ENCODE peak calls at places on chromosomes 5 and 9, in five cellular contexts. One of them, this sample, is unnamed.

GRCh38 chr9:137416006-137416562 is 6.9 kb downstream of the EXD3 start:
- DNase-seq in stimulated activated naive CD4-positive, alpha-beta T cell: no peak
- DNase-seq in CD8-positive, alpha-beta memory T cell: no peak
- DNase-seq in AG09319: no peak
- DNase-seq in RWPE1: no peak
- DNase-seq in this sample: peak; percentile 32

GRCh38 chr5:136073714-136074113 is 44.9 kb downstream of the TGFBI start:
- DNase-seq in stimulated activated naive CD4-positive, alpha-beta T cell: no peak
- DNase-seq in RWPE1: no peak
- DNase-seq in AG09319: no peak
- DNase-seq in CD8-positive, alpha-beta memory T cell: no peak
- DNase-seq in this sample: no peak

GRCh38 chr9:100933656-100934055 is 94.9 kb upstream of the PLPPR1 start:
- DNase-seq in RWPE1: no peak
- DNase-seq in AG09319: no peak
- DNase-seq in stimulated activated naive CD4-positive, alpha-beta T cell: no peak
- DNase-seq in CD8-positive, alpha-beta memory T cell: no peak
- DNase-seq in this sample: no peak

GRCh38 chr9:2017459-2018161 is 2.5 kb downstream of the SMARCA2 start:
- DNase-seq in CD8-positive, alpha-beta memory T cell: peak; percentile 76
- DNase-seq in AG09319: peak; percentile 58
- DNase-seq in RWPE1: peak; percentile 30
- DNase-seq in stimulated activated naive CD4-positive, alpha-beta T cell: peak; percentile 71
- DNase-seq in this sample: peak; percentile 88

GRCh38 chr5:137737349-137738256 is 1.7 kb upstream of the KLHL3 start:
- DNase-seq in stimulated activated naive CD4-positive, alpha-beta T cell: peak; percentile 12
- DNase-seq in RWPE1: no peak
- DNase-seq in CD8-positive, alpha-beta memory T cell: no peak
- DNase-seq in AG09319: no peak
- DNase-seq in this sample: peak; percentile 50

GRCh38 chr9:124863371-124863831 is 1.5 kb downstream of the ARPC5L start:
- DNase-seq in stimulated activated naive CD4-positive, alpha-beta T cell: no peak
- DNase-seq in AG09319: no peak
- DNase-seq in CD8-positive, alpha-beta memory T cell: no peak
- DNase-seq in RWPE1: peak; percentile 94
- DNase-seq in this sample: no peak

GRCh38 chr5:154513669-154514084 is 35.6 kb upstream of the HAND1 start:
- DNase-seq in stimulated activated naive CD4-positive, alpha-beta T cell: no peak
- DNase-seq in AG09319: no peak
- DNase-seq in CD8-positive, alpha-beta memory T cell: no peak
- DNase-seq in RWPE1: no peak
- DNase-seq in this sample: no peak

GRCh38 chr9:78905387-78905786 is 608.5 kb downstream of the PSAT1 start:
- DNase-seq in CD8-positive, alpha-beta memory T cell: no peak
- DNase-seq in stimulated activated naive CD4-positive, alpha-beta T cell: no peak
- DNase-seq in AG09319: no peak
- DNase-seq in RWPE1: no peak
- DNase-seq in this sample: no peak

GRCh38 chr9:87713278-87713989 is 12.5 kb upstream of the CTSL start:
- DNase-seq in stimulated activated naive CD4-positive, alpha-beta T cell: no peak
- DNase-seq in AG09319: peak; percentile 90
- DNase-seq in CD8-positive, alpha-beta memory T cell: no peak
- DNase-seq in RWPE1: peak; percentile 84
- DNase-seq in this sample: peak; percentile 88

GRCh38 chr5:171498166-171498565 is 78.7 kb downstream of the FGF18 start:
- DNase-seq in CD8-positive, alpha-beta memory T cell: no peak
- DNase-seq in stimulated activated naive CD4-positive, alpha-beta T cell: no peak
- DNase-seq in RWPE1: no peak
- DNase-seq in AG09319: no peak
- DNase-seq in this sample: no peak

GRCh38 chr9:129142115-129142514 is 30.9 kb downstream of the PTPA start:
- DNase-seq in CD8-positive, alpha-beta memory T cell: no peak
- DNase-seq in stimulated activated naive CD4-positive, alpha-beta T cell: no peak
- DNase-seq in RWPE1: no peak
- DNase-seq in AG09319: no peak
- DNase-seq in this sample: no peak

GRCh38 chr5:168724227-168724626 is 145.1 kb upstream of the PANK3 start:
- DNase-seq in stimulated activated naive CD4-positive, alpha-beta T cell: no peak
- DNase-seq in AG09319: no peak
- DNase-seq in RWPE1: no peak
- DNase-seq in CD8-positive, alpha-beta memory T cell: no peak
- DNase-seq in this sample: no peak

GRCh38 chr9:111975709-111976108 is 79.1 kb downstream of the UGCG start:
- DNase-seq in RWPE1: no peak
- DNase-seq in AG09319: no peak
- DNase-seq in stimulated activated naive CD4-positive, alpha-beta T cell: peak; percentile 3
- DNase-seq in CD8-positive, alpha-beta memory T cell: no peak
- DNase-seq in this sample: peak; percentile 46

GRCh38 chr9:114316605-114317230 is 6.2 kb upstream of the ORM1 start:
- DNase-seq in AG09319: no peak
- DNase-seq in RWPE1: no peak
- DNase-seq in stimulated activated naive CD4-positive, alpha-beta T cell: no peak
- DNase-seq in CD8-positive, alpha-beta memory T cell: no peak
- DNase-seq in this sample: no peak

GRCh38 chr9:86353591-86354047 is 591 bp downstream of the TUT7 start:
- DNase-seq in AG09319: no peak
- DNase-seq in RWPE1: peak; percentile 64
- DNase-seq in stimulated activated naive CD4-positive, alpha-beta T cell: no peak
- DNase-seq in CD8-positive, alpha-beta memory T cell: no peak
- DNase-seq in this sample: peak; percentile 39

GRCh38 chr5:145976431-145977155 is 40.2 kb downstream of the SH3RF2 start:
- DNase-seq in AG09319: no peak
- DNase-seq in stimulated activated naive CD4-positive, alpha-beta T cell: no peak
- DNase-seq in CD8-positive, alpha-beta memory T cell: no peak
- DNase-seq in RWPE1: no peak
- DNase-seq in this sample: no peak

GRCh38 chr9:137605146-137606004 is at the start of gene ARRDC1:
- DNase-seq in RWPE1: peak; percentile 98
- DNase-seq in AG09319: peak; percentile 80
- DNase-seq in stimulated activated naive CD4-positive, alpha-beta T cell: peak; percentile 98
- DNase-seq in CD8-positive, alpha-beta memory T cell: peak; percentile 86
- DNase-seq in this sample: peak; percentile 95

GRCh38 chr5:147510885-147511284 is 1.0 kb upstream of the DPYSL3 start:
- DNase-seq in stimulated activated naive CD4-positive, alpha-beta T cell: no peak
- DNase-seq in RWPE1: no peak
- DNase-seq in CD8-positive, alpha-beta memory T cell: no peak
- DNase-seq in AG09319: no peak
- DNase-seq in this sample: no peak

GRCh38 chr5:92444888-92445287 is 1061.8 kb upstream of the ARRDC3 start:
- DNase-seq in AG09319: no peak
- DNase-seq in stimulated activated naive CD4-positive, alpha-beta T cell: no peak
- DNase-seq in RWPE1: no peak
- DNase-seq in CD8-positive, alpha-beta memory T cell: no peak
- DNase-seq in this sample: no peak

GRCh38 chr9:16003785-16004184 is 450.9 kb downstream of the CCDC171 start:
- DNase-seq in AG09319: no peak
- DNase-seq in RWPE1: no peak
- DNase-seq in stimulated activated naive CD4-positive, alpha-beta T cell: no peak
- DNase-seq in CD8-positive, alpha-beta memory T cell: no peak
- DNase-seq in this sample: no peak

GRCh38 chr5:83548556-83548955 is 77.0 kb downstream of the VCAN start:
- DNase-seq in RWPE1: no peak
- DNase-seq in AG09319: no peak
- DNase-seq in stimulated activated naive CD4-positive, alpha-beta T cell: no peak
- DNase-seq in CD8-positive, alpha-beta memory T cell: no peak
- DNase-seq in this sample: no peak

GRCh38 chr9:119391878-119392277 is 22.6 kb upstream of the BRINP1 start:
- DNase-seq in stimulated activated naive CD4-positive, alpha-beta T cell: no peak
- DNase-seq in RWPE1: no peak
- DNase-seq in AG09319: no peak
- DNase-seq in CD8-positive, alpha-beta memory T cell: no peak
- DNase-seq in this sample: no peak

GRCh38 chr9:132068604-132069003 is 11.1 kb downstream of the MED27 start:
- DNase-seq in AG09319: no peak
- DNase-seq in RWPE1: no peak
- DNase-seq in stimulated activated naive CD4-positive, alpha-beta T cell: no peak
- DNase-seq in CD8-positive, alpha-beta memory T cell: no peak
- DNase-seq in this sample: no peak

GRCh38 chr5:60274704-60275103 is 381.2 kb upstream of the PDE4D start:
- DNase-seq in AG09319: no peak
- DNase-seq in RWPE1: no peak
- DNase-seq in stimulated activated naive CD4-positive, alpha-beta T cell: no peak
- DNase-seq in CD8-positive, alpha-beta memory T cell: no peak
- DNase-seq in this sample: no peak

GRCh38 chr9:137218754-137219271 is 3.2 kb downstream of the RNF208 start:
- DNase-seq in CD8-positive, alpha-beta memory T cell: no peak
- DNase-seq in RWPE1: no peak
- DNase-seq in AG09319: no peak
- DNase-seq in stimulated activated naive CD4-positive, alpha-beta T cell: no peak
- DNase-seq in this sample: no peak

GRCh38 chr9:90815183-90815943 is 13.7 kb downstream of the SYK start:
- DNase-seq in stimulated activated naive CD4-positive, alpha-beta T cell: no peak
- DNase-seq in AG09319: no peak
- DNase-seq in RWPE1: no peak
- DNase-seq in CD8-positive, alpha-beta memory T cell: no peak
- DNase-seq in this sample: peak; percentile 64

GRCh38 chr9:83280790-83281189 is 217.8 kb upstream of the RASEF start:
- DNase-seq in RWPE1: no peak
- DNase-seq in stimulated activated naive CD4-positive, alpha-beta T cell: no peak
- DNase-seq in CD8-positive, alpha-beta memory T cell: no peak
- DNase-seq in AG09319: no peak
- DNase-seq in this sample: no peak

GRCh38 chr9:76761448-76761847 is 2.8 kb upstream of the PCA3 start:
- DNase-seq in CD8-positive, alpha-beta memory T cell: no peak
- DNase-seq in stimulated activated naive CD4-positive, alpha-beta T cell: no peak
- DNase-seq in AG09319: no peak
- DNase-seq in RWPE1: peak; percentile 15
- DNase-seq in this sample: no peak

GRCh38 chr5:175847503-175847902 is 23.9 kb upstream of the CPLX2 start:
- DNase-seq in stimulated activated naive CD4-positive, alpha-beta T cell: no peak
- DNase-seq in AG09319: no peak
- DNase-seq in CD8-positive, alpha-beta memory T cell: no peak
- DNase-seq in RWPE1: no peak
- DNase-seq in this sample: no peak

GRCh38 chr9:16023466-16023865 is 470.6 kb downstream of the CCDC171 start:
- DNase-seq in RWPE1: no peak
- DNase-seq in AG09319: no peak
- DNase-seq in CD8-positive, alpha-beta memory T cell: no peak
- DNase-seq in stimulated activated naive CD4-positive, alpha-beta T cell: no peak
- DNase-seq in this sample: no peak

GRCh38 chr5:137174206-137174605 is 324.9 kb downstream of the SPOCK1 start:
- DNase-seq in stimulated activated naive CD4-positive, alpha-beta T cell: no peak
- DNase-seq in AG09319: no peak
- DNase-seq in CD8-positive, alpha-beta memory T cell: no peak
- DNase-seq in RWPE1: no peak
- DNase-seq in this sample: no peak

GRCh38 chr9:137619240-137620090 is 660 bp downstream of the EHMT1 start:
- DNase-seq in RWPE1: peak; percentile 72
- DNase-seq in stimulated activated naive CD4-positive, alpha-beta T cell: no peak
- DNase-seq in CD8-positive, alpha-beta memory T cell: peak; percentile 23
- DNase-seq in AG09319: no peak
- DNase-seq in this sample: peak; percentile 50